ENCODE peak calls at places on chromosomes 16 and 17, in ten cellular contexts. One of them, this sample, is unnamed.

GRCh38 chr17:62906881-62907280 is 59.2 kb upstream of the TANC2 start:
- DNase-seq in T1000: no peak
- DNase-seq in HCEC 1CT: no peak
- DNase-seq in AG09309: no peak
- DNase-seq in transverse colon: no peak
- DNase-seq in NCI-H1930: no peak
- DNase-seq in naive thymus-derived CD4-positive, alpha-beta T cell: no peak
- DNase-seq in caudate nucleus: no peak
- DNase-seq in GM23338: no peak
- DNase-seq in NCI-H748 treated with DMSO at 0.1 percent for 48 hours: no peak
- DNase-seq in this sample: no peak

GRCh38 chr16:50360779-50361178 is 8.0 kb downstream of the BRD7 start:
- DNase-seq in T1000: no peak
- DNase-seq in HCEC 1CT: no peak
- DNase-seq in AG09309: no peak
- DNase-seq in transverse colon: no peak
- DNase-seq in NCI-H1930: no peak
- DNase-seq in naive thymus-derived CD4-positive, alpha-beta T cell: no peak
- DNase-seq in caudate nucleus: no peak
- DNase-seq in GM23338: no peak
- DNase-seq in NCI-H748 treated with DMSO at 0.1 percent for 48 hours: no peak
- DNase-seq in this sample: no peak

GRCh38 chr17:81398855-81399451 is 3.7 kb downstream of the BAHCC1 start:
- DNase-seq in T1000: no peak
- DNase-seq in HCEC 1CT: no peak
- DNase-seq in AG09309: no peak
- DNase-seq in transverse colon: no peak
- DNase-seq in NCI-H1930: no peak
- DNase-seq in naive thymus-derived CD4-positive, alpha-beta T cell: no peak
- DNase-seq in caudate nucleus: no peak
- DNase-seq in GM23338: no peak
- DNase-seq in NCI-H748 treated with DMSO at 0.1 percent for 48 hours: no peak
- DNase-seq in this sample: peak

GRCh38 chr16:49521706-49522325 is 148.2 kb downstream of the C16orf78 start:
- DNase-seq in T1000: no peak
- DNase-seq in HCEC 1CT: no peak
- DNase-seq in AG09309: no peak
- DNase-seq in transverse colon: no peak
- DNase-seq in NCI-H1930: no peak
- DNase-seq in naive thymus-derived CD4-positive, alpha-beta T cell: no peak
- DNase-seq in caudate nucleus: no peak
- DNase-seq in GM23338: no peak
- DNase-seq in NCI-H748 treated with DMSO at 0.1 percent for 48 hours: no peak
- DNase-seq in this sample: no peak

GRCh38 chr17:58224315-58224714 is 5.3 kb upstream of the MKS1 start:
- DNase-seq in T1000: no peak
- DNase-seq in HCEC 1CT: peak
- DNase-seq in AG09309: peak
- DNase-seq in transverse colon: no peak
- DNase-seq in NCI-H1930: no peak
- DNase-seq in naive thymus-derived CD4-positive, alpha-beta T cell: no peak
- DNase-seq in caudate nucleus: no peak
- DNase-seq in GM23338: no peak
- DNase-seq in NCI-H748 treated with DMSO at 0.1 percent for 48 hours: no peak
- DNase-seq in this sample: no peak

GRCh38 chr17:72588961-72589360 is 468.1 kb downstream of the SOX9 start:
- DNase-seq in T1000: no peak
- DNase-seq in HCEC 1CT: peak
- DNase-seq in AG09309: no peak
- DNase-seq in transverse colon: peak
- DNase-seq in NCI-H1930: no peak
- DNase-seq in naive thymus-derived CD4-positive, alpha-beta T cell: no peak
- DNase-seq in caudate nucleus: peak
- DNase-seq in GM23338: no peak
- DNase-seq in NCI-H748 treated with DMSO at 0.1 percent for 48 hours: peak
- DNase-seq in this sample: no peak

GRCh38 chr17:69175812-69176517 is 34.3 kb upstream of the ABCA6 start:
- DNase-seq in T1000: no peak
- DNase-seq in HCEC 1CT: peak
- DNase-seq in AG09309: peak
- DNase-seq in transverse colon: no peak
- DNase-seq in NCI-H1930: no peak
- DNase-seq in naive thymus-derived CD4-positive, alpha-beta T cell: no peak
- DNase-seq in caudate nucleus: no peak
- DNase-seq in GM23338: no peak
- DNase-seq in NCI-H748 treated with DMSO at 0.1 percent for 48 hours: no peak
- DNase-seq in this sample: no peak

GRCh38 chr16:53094013-53094630 is 39.3 kb downstream of the CHD9 start:
- DNase-seq in T1000: no peak
- DNase-seq in HCEC 1CT: no peak
- DNase-seq in AG09309: no peak
- DNase-seq in transverse colon: peak
- DNase-seq in NCI-H1930: no peak
- DNase-seq in naive thymus-derived CD4-positive, alpha-beta T cell: no peak
- DNase-seq in caudate nucleus: no peak
- DNase-seq in GM23338: no peak
- DNase-seq in NCI-H748 treated with DMSO at 0.1 percent for 48 hours: no peak
- DNase-seq in this sample: no peak

GRCh38 chr17:4806770-4807533 is at the start of gene PLD2:
- DNase-seq in T1000: peak
- DNase-seq in HCEC 1CT: peak
- DNase-seq in AG09309: no peak
- DNase-seq in transverse colon: peak
- DNase-seq in NCI-H1930: peak
- DNase-seq in naive thymus-derived CD4-positive, alpha-beta T cell: peak
- DNase-seq in caudate nucleus: peak
- DNase-seq in GM23338: peak
- DNase-seq in NCI-H748 treated with DMSO at 0.1 percent for 48 hours: peak
- DNase-seq in this sample: peak

GRCh38 chr17:1648582-1649115 is 1.0 kb downstream of the RILP start:
- DNase-seq in T1000: peak
- DNase-seq in HCEC 1CT: peak
- DNase-seq in AG09309: peak
- DNase-seq in transverse colon: peak
- DNase-seq in NCI-H1930: peak
- DNase-seq in naive thymus-derived CD4-positive, alpha-beta T cell: peak
- DNase-seq in caudate nucleus: peak
- DNase-seq in GM23338: peak
- DNase-seq in NCI-H748 treated with DMSO at 0.1 percent for 48 hours: no peak
- DNase-seq in this sample: peak

GRCh38 chr16:53771655-53772497 is 67.9 kb downstream of the FTO start:
- DNase-seq in T1000: no peak
- DNase-seq in HCEC 1CT: no peak
- DNase-seq in AG09309: no peak
- DNase-seq in transverse colon: no peak
- DNase-seq in NCI-H1930: no peak
- DNase-seq in naive thymus-derived CD4-positive, alpha-beta T cell: no peak
- DNase-seq in caudate nucleus: no peak
- DNase-seq in GM23338: no peak
- DNase-seq in NCI-H748 treated with DMSO at 0.1 percent for 48 hours: no peak
- DNase-seq in this sample: no peak

GRCh38 chr16:22685162-22685830 is 128.7 kb upstream of the HS3ST2 start:
- DNase-seq in T1000: no peak
- DNase-seq in HCEC 1CT: peak
- DNase-seq in AG09309: no peak
- DNase-seq in transverse colon: peak
- DNase-seq in NCI-H1930: no peak
- DNase-seq in naive thymus-derived CD4-positive, alpha-beta T cell: no peak
- DNase-seq in caudate nucleus: no peak
- DNase-seq in GM23338: no peak
- DNase-seq in NCI-H748 treated with DMSO at 0.1 percent for 48 hours: no peak
- DNase-seq in this sample: no peak

GRCh38 chr16:4293181-4293716 is 20.4 kb upstream of the TFAP4 start:
- DNase-seq in T1000: no peak
- DNase-seq in HCEC 1CT: no peak
- DNase-seq in AG09309: no peak
- DNase-seq in transverse colon: no peak
- DNase-seq in NCI-H1930: no peak
- DNase-seq in naive thymus-derived CD4-positive, alpha-beta T cell: no peak
- DNase-seq in caudate nucleus: no peak
- DNase-seq in GM23338: peak
- DNase-seq in NCI-H748 treated with DMSO at 0.1 percent for 48 hours: no peak
- DNase-seq in this sample: no peak

GRCh38 chr17:59357929-59358328 is 26.5 kb downstream of the YPEL2 start:
- DNase-seq in T1000: no peak
- DNase-seq in HCEC 1CT: peak
- DNase-seq in AG09309: no peak
- DNase-seq in transverse colon: no peak
- DNase-seq in NCI-H1930: no peak
- DNase-seq in naive thymus-derived CD4-positive, alpha-beta T cell: no peak
- DNase-seq in caudate nucleus: no peak
- DNase-seq in GM23338: no peak
- DNase-seq in NCI-H748 treated with DMSO at 0.1 percent for 48 hours: no peak
- DNase-seq in this sample: no peak

GRCh38 chr17:82846061-82846691 is 6.4 kb upstream of the ZNF750 start:
- DNase-seq in T1000: no peak
- DNase-seq in HCEC 1CT: no peak
- DNase-seq in AG09309: no peak
- DNase-seq in transverse colon: no peak
- DNase-seq in NCI-H1930: no peak
- DNase-seq in naive thymus-derived CD4-positive, alpha-beta T cell: no peak
- DNase-seq in caudate nucleus: no peak
- DNase-seq in GM23338: no peak
- DNase-seq in NCI-H748 treated with DMSO at 0.1 percent for 48 hours: no peak
- DNase-seq in this sample: no peak

GRCh38 chr17:64080174-64080618 is 49.7 kb downstream of the ERN1 start:
- DNase-seq in T1000: no peak
- DNase-seq in HCEC 1CT: no peak
- DNase-seq in AG09309: no peak
- DNase-seq in transverse colon: no peak
- DNase-seq in NCI-H1930: no peak
- DNase-seq in naive thymus-derived CD4-positive, alpha-beta T cell: no peak
- DNase-seq in caudate nucleus: no peak
- DNase-seq in GM23338: no peak
- DNase-seq in NCI-H748 treated with DMSO at 0.1 percent for 48 hours: no peak
- DNase-seq in this sample: no peak

GRCh38 chr17:3864534-3864933 is 18.5 kb upstream of the NCBP3 start:
- DNase-seq in T1000: no peak
- DNase-seq in HCEC 1CT: no peak
- DNase-seq in AG09309: no peak
- DNase-seq in transverse colon: no peak
- DNase-seq in NCI-H1930: no peak
- DNase-seq in naive thymus-derived CD4-positive, alpha-beta T cell: no peak
- DNase-seq in caudate nucleus: no peak
- DNase-seq in GM23338: no peak
- DNase-seq in NCI-H748 treated with DMSO at 0.1 percent for 48 hours: no peak
- DNase-seq in this sample: no peak

GRCh38 chr17:80855968-80856862 is 135.4 kb upstream of the CHMP6 start:
- DNase-seq in T1000: peak
- DNase-seq in HCEC 1CT: peak
- DNase-seq in AG09309: peak
- DNase-seq in transverse colon: peak
- DNase-seq in NCI-H1930: no peak
- DNase-seq in naive thymus-derived CD4-positive, alpha-beta T cell: no peak
- DNase-seq in caudate nucleus: no peak
- DNase-seq in GM23338: no peak
- DNase-seq in NCI-H748 treated with DMSO at 0.1 percent for 48 hours: no peak
- DNase-seq in this sample: no peak

GRCh38 chr17:58344047-58344790 is 7.8 kb downstream of the SUPT4H1 start:
- DNase-seq in T1000: no peak
- DNase-seq in HCEC 1CT: no peak
- DNase-seq in AG09309: no peak
- DNase-seq in transverse colon: peak
- DNase-seq in NCI-H1930: no peak
- DNase-seq in naive thymus-derived CD4-positive, alpha-beta T cell: peak
- DNase-seq in caudate nucleus: no peak
- DNase-seq in GM23338: no peak
- DNase-seq in NCI-H748 treated with DMSO at 0.1 percent for 48 hours: no peak
- DNase-seq in this sample: no peak

GRCh38 chr16:86823895-86824671 is 245.7 kb downstream of the FOXL1 start:
- DNase-seq in T1000: peak
- DNase-seq in HCEC 1CT: no peak
- DNase-seq in AG09309: peak
- DNase-seq in transverse colon: no peak
- DNase-seq in NCI-H1930: no peak
- DNase-seq in naive thymus-derived CD4-positive, alpha-beta T cell: no peak
- DNase-seq in caudate nucleus: peak
- DNase-seq in GM23338: no peak
- DNase-seq in NCI-H748 treated with DMSO at 0.1 percent for 48 hours: no peak
- DNase-seq in this sample: no peak

GRCh38 chr16:85718682-85719081 is 29.9 kb upstream of the GINS2 start:
- DNase-seq in T1000: no peak
- DNase-seq in HCEC 1CT: no peak
- DNase-seq in AG09309: no peak
- DNase-seq in transverse colon: peak
- DNase-seq in NCI-H1930: no peak
- DNase-seq in naive thymus-derived CD4-positive, alpha-beta T cell: no peak
- DNase-seq in caudate nucleus: no peak
- DNase-seq in GM23338: peak
- DNase-seq in NCI-H748 treated with DMSO at 0.1 percent for 48 hours: no peak
- DNase-seq in this sample: peak

GRCh38 chr17:75601057-75601987 is 13.7 kb downstream of the MYO15B start:
- DNase-seq in T1000: no peak
- DNase-seq in HCEC 1CT: no peak
- DNase-seq in AG09309: no peak
- DNase-seq in transverse colon: peak
- DNase-seq in NCI-H1930: peak
- DNase-seq in naive thymus-derived CD4-positive, alpha-beta T cell: peak
- DNase-seq in caudate nucleus: no peak
- DNase-seq in GM23338: peak
- DNase-seq in NCI-H748 treated with DMSO at 0.1 percent for 48 hours: peak
- DNase-seq in this sample: peak

GRCh38 chr16:88993946-88994600 is 17.1 kb upstream of the CBFA2T3 start:
- DNase-seq in T1000: no peak
- DNase-seq in HCEC 1CT: no peak
- DNase-seq in AG09309: no peak
- DNase-seq in transverse colon: no peak
- DNase-seq in NCI-H1930: no peak
- DNase-seq in naive thymus-derived CD4-positive, alpha-beta T cell: no peak
- DNase-seq in caudate nucleus: no peak
- DNase-seq in GM23338: no peak
- DNase-seq in NCI-H748 treated with DMSO at 0.1 percent for 48 hours: no peak
- DNase-seq in this sample: no peak

GRCh38 chr17:81849457-81849856 is 10.9 kb downstream of the P4HB start:
- DNase-seq in T1000: no peak
- DNase-seq in HCEC 1CT: no peak
- DNase-seq in AG09309: no peak
- DNase-seq in transverse colon: no peak
- DNase-seq in NCI-H1930: no peak
- DNase-seq in naive thymus-derived CD4-positive, alpha-beta T cell: no peak
- DNase-seq in caudate nucleus: no peak
- DNase-seq in GM23338: no peak
- DNase-seq in NCI-H748 treated with DMSO at 0.1 percent for 48 hours: no peak
- DNase-seq in this sample: no peak

GRCh38 chr17:60154616-60155426 is 5.0 kb downstream of the CA4 start:
- DNase-seq in T1000: peak
- DNase-seq in HCEC 1CT: peak
- DNase-seq in AG09309: peak
- DNase-seq in transverse colon: no peak
- DNase-seq in NCI-H1930: no peak
- DNase-seq in naive thymus-derived CD4-positive, alpha-beta T cell: no peak
- DNase-seq in caudate nucleus: no peak
- DNase-seq in GM23338: peak
- DNase-seq in NCI-H748 treated with DMSO at 0.1 percent for 48 hours: no peak
- DNase-seq in this sample: no peak

GRCh38 chr17:73030995-73031394 is 61.5 kb downstream of the SLC39A11 start:
- DNase-seq in T1000: no peak
- DNase-seq in HCEC 1CT: no peak
- DNase-seq in AG09309: no peak
- DNase-seq in transverse colon: no peak
- DNase-seq in NCI-H1930: no peak
- DNase-seq in naive thymus-derived CD4-positive, alpha-beta T cell: no peak
- DNase-seq in caudate nucleus: no peak
- DNase-seq in GM23338: no peak
- DNase-seq in NCI-H748 treated with DMSO at 0.1 percent for 48 hours: no peak
- DNase-seq in this sample: no peak

GRCh38 chr17:67256075-67256732 is 11.2 kb upstream of the HELZ start:
- DNase-seq in T1000: no peak
- DNase-seq in HCEC 1CT: no peak
- DNase-seq in AG09309: no peak
- DNase-seq in transverse colon: no peak
- DNase-seq in NCI-H1930: no peak
- DNase-seq in naive thymus-derived CD4-positive, alpha-beta T cell: no peak
- DNase-seq in caudate nucleus: no peak
- DNase-seq in GM23338: no peak
- DNase-seq in NCI-H748 treated with DMSO at 0.1 percent for 48 hours: no peak
- DNase-seq in this sample: no peak

GRCh38 chr17:15233022-15233805 is 31.9 kb downstream of the PMP22 start:
- DNase-seq in T1000: peak
- DNase-seq in HCEC 1CT: peak
- DNase-seq in AG09309: no peak
- DNase-seq in transverse colon: no peak
- DNase-seq in NCI-H1930: no peak
- DNase-seq in naive thymus-derived CD4-positive, alpha-beta T cell: no peak
- DNase-seq in caudate nucleus: no peak
- DNase-seq in GM23338: peak
- DNase-seq in NCI-H748 treated with DMSO at 0.1 percent for 48 hours: no peak
- DNase-seq in this sample: peak

This sample was measured in neural progenitor cell.